ENCODE peak calls at places on chromosomes 7 and 10, in ten cellular contexts. One of them, this sample, is unnamed.

GRCh38 chr7:47501406-47501805 is 80.5 kb downstream of the TNS3 start:
- DNase-seq in transverse colon: no peak
- DNase-seq in ovary: peak; percentile 68
- DNase-seq in IMR-90: peak; percentile 96
- DNase-seq in uterus: peak; percentile 67
- DNase-seq in Peyer's patch: no peak
- DNase-seq in lower leg skin: no peak
- DNase-seq in testis: no peak
- DNase-seq in GM12891: no peak
- DNase-seq in esophagus squamous epithelium: no peak
- DNase-seq in this sample: peak; percentile 73

GRCh38 chr10:103855424-103855823 is at the start of gene SH3PXD2A:
- DNase-seq in GM12891: no peak
- DNase-seq in ovary: peak; percentile 74
- DNase-seq in Peyer's patch: peak; percentile 76
- DNase-seq in transverse colon: peak; percentile 57
- DNase-seq in IMR-90: no peak
- DNase-seq in uterus: peak; percentile 52
- DNase-seq in esophagus squamous epithelium: no peak
- DNase-seq in testis: no peak
- DNase-seq in lower leg skin: peak; percentile 85
- DNase-seq in this sample: peak; percentile 52

GRCh38 chr10:96229568-96230030 is 41.8 kb downstream of the BLNK start:
- DNase-seq in uterus: peak; percentile 42
- DNase-seq in Peyer's patch: peak; percentile 89
- DNase-seq in transverse colon: peak; percentile 86
- DNase-seq in GM12891: peak; percentile 53
- DNase-seq in IMR-90: peak; percentile 58
- DNase-seq in ovary: peak; percentile 54
- DNase-seq in testis: peak; percentile 78
- DNase-seq in lower leg skin: peak; percentile 89
- DNase-seq in esophagus squamous epithelium: peak; percentile 10
- DNase-seq in this sample: peak; percentile 60

GRCh38 chr7:106779877-106780276 is 85.2 kb upstream of the PIK3CG start:
- DNase-seq in transverse colon: peak; percentile 69
- DNase-seq in esophagus squamous epithelium: no peak
- DNase-seq in testis: no peak
- DNase-seq in ovary: no peak
- DNase-seq in lower leg skin: no peak
- DNase-seq in Peyer's patch: peak; percentile 78
- DNase-seq in GM12891: no peak
- DNase-seq in IMR-90: no peak
- DNase-seq in uterus: no peak
- DNase-seq in this sample: no peak

GRCh38 chr10:101273736-101274135 is 44.5 kb upstream of the LBX1 start:
- DNase-seq in esophagus squamous epithelium: no peak
- DNase-seq in GM12891: no peak
- DNase-seq in ovary: no peak
- DNase-seq in uterus: no peak
- DNase-seq in Peyer's patch: no peak
- DNase-seq in IMR-90: no peak
- DNase-seq in testis: no peak
- DNase-seq in transverse colon: no peak
- DNase-seq in lower leg skin: no peak
- DNase-seq in this sample: no peak

GRCh38 chr7:114375914-114376313 is 38.7 kb upstream of the FOXP2 start:
- DNase-seq in uterus: no peak
- DNase-seq in GM12891: no peak
- DNase-seq in Peyer's patch: no peak
- DNase-seq in ovary: no peak
- DNase-seq in lower leg skin: no peak
- DNase-seq in esophagus squamous epithelium: no peak
- DNase-seq in testis: no peak
- DNase-seq in IMR-90: no peak
- DNase-seq in transverse colon: no peak
- DNase-seq in this sample: no peak

GRCh38 chr10:121681171-121681752 is 83.0 kb upstream of the FGFR2 start:
- DNase-seq in GM12891: no peak
- DNase-seq in IMR-90: no peak
- DNase-seq in esophagus squamous epithelium: no peak
- DNase-seq in ovary: no peak
- DNase-seq in Peyer's patch: no peak
- DNase-seq in uterus: no peak
- DNase-seq in testis: no peak
- DNase-seq in lower leg skin: no peak
- DNase-seq in transverse colon: no peak
- DNase-seq in this sample: no peak

GRCh38 chr10:121862624-121863023 is 65.2 kb downstream of the ATE1 start:
- DNase-seq in ovary: no peak
- DNase-seq in IMR-90: no peak
- DNase-seq in testis: no peak
- DNase-seq in esophagus squamous epithelium: no peak
- DNase-seq in lower leg skin: no peak
- DNase-seq in Peyer's patch: no peak
- DNase-seq in GM12891: no peak
- DNase-seq in uterus: no peak
- DNase-seq in transverse colon: no peak
- DNase-seq in this sample: no peak

GRCh38 chr7:41731486-41732278 is 28.8 kb upstream of the INHBA start:
- DNase-seq in Peyer's patch: no peak
- DNase-seq in IMR-90: no peak
- DNase-seq in GM12891: peak; percentile 21
- DNase-seq in testis: no peak
- DNase-seq in ovary: no peak
- DNase-seq in esophagus squamous epithelium: no peak
- DNase-seq in transverse colon: no peak
- DNase-seq in uterus: no peak
- DNase-seq in lower leg skin: no peak
- DNase-seq in this sample: no peak

GRCh38 chr10:71209324-71210030 is 2.9 kb upstream of the UNC5B start:
- DNase-seq in lower leg skin: peak; percentile 61
- DNase-seq in IMR-90: no peak
- DNase-seq in uterus: no peak
- DNase-seq in GM12891: no peak
- DNase-seq in Peyer's patch: no peak
- DNase-seq in ovary: no peak
- DNase-seq in transverse colon: no peak
- DNase-seq in esophagus squamous epithelium: no peak
- DNase-seq in testis: no peak
- DNase-seq in this sample: no peak

GRCh38 chr10:18424200-18424599 is 227.2 kb downstream of the NSUN6 start:
- DNase-seq in Peyer's patch: no peak
- DNase-seq in ovary: no peak
- DNase-seq in esophagus squamous epithelium: no peak
- DNase-seq in transverse colon: no peak
- DNase-seq in testis: no peak
- DNase-seq in lower leg skin: no peak
- DNase-seq in uterus: no peak
- DNase-seq in GM12891: no peak
- DNase-seq in IMR-90: no peak
- DNase-seq in this sample: no peak

GRCh38 chr10:28892818-28893547 is 215.7 kb downstream of the BAMBI start:
- DNase-seq in GM12891: no peak
- DNase-seq in lower leg skin: no peak
- DNase-seq in uterus: no peak
- DNase-seq in Peyer's patch: no peak
- DNase-seq in transverse colon: no peak
- DNase-seq in esophagus squamous epithelium: no peak
- DNase-seq in IMR-90: peak; percentile 86
- DNase-seq in testis: no peak
- DNase-seq in ovary: no peak
- DNase-seq in this sample: no peak

GRCh38 chr7:23469961-23470250 is 385 bp downstream of the IGF2BP3 start:
- DNase-seq in ovary: no peak
- DNase-seq in esophagus squamous epithelium: no peak
- DNase-seq in lower leg skin: no peak
- DNase-seq in transverse colon: no peak
- DNase-seq in uterus: no peak
- DNase-seq in GM12891: no peak
- DNase-seq in testis: no peak
- DNase-seq in Peyer's patch: no peak
- DNase-seq in IMR-90: no peak
- DNase-seq in this sample: no peak

GRCh38 chr10:123970207-123970926 is 78.8 kb upstream of the CPXM2 start:
- DNase-seq in testis: no peak
- DNase-seq in ovary: no peak
- DNase-seq in IMR-90: no peak
- DNase-seq in esophagus squamous epithelium: no peak
- DNase-seq in transverse colon: no peak
- DNase-seq in Peyer's patch: no peak
- DNase-seq in lower leg skin: no peak
- DNase-seq in uterus: no peak
- DNase-seq in GM12891: no peak
- DNase-seq in this sample: no peak

GRCh38 chr10:79444243-79445119 is 943 bp downstream of the ZCCHC24 start:
- DNase-seq in Peyer's patch: peak; percentile 68
- DNase-seq in esophagus squamous epithelium: no peak
- DNase-seq in GM12891: peak; percentile 54
- DNase-seq in uterus: peak; percentile 67
- DNase-seq in ovary: peak; percentile 75
- DNase-seq in transverse colon: peak; percentile 56
- DNase-seq in testis: peak; percentile 76
- DNase-seq in lower leg skin: peak; percentile 94
- DNase-seq in IMR-90: peak; percentile 68
- DNase-seq in this sample: peak; percentile 86
- TF ChIP-seq POLR2A in Peyer's patch: peak; percentile 12
- TF ChIP-seq POLR2A in esophagus squamous epithelium: peak; percentile 11
- TF ChIP-seq POLR2A in GM12891: no peak
- TF ChIP-seq POLR2A in uterus: no peak
- TF ChIP-seq POLR2A in ovary: no peak
- TF ChIP-seq POLR2A in transverse colon: peak; percentile 16
- TF ChIP-seq POLR2A in testis: no peak
- TF ChIP-seq POLR2A in lower leg skin: no peak
- TF ChIP-seq POLR2A in IMR-90: no peak
- TF ChIP-seq POLR2A in this sample: peak; percentile 14

GRCh38 chr7:4787541-4787940 is 12.1 kb downstream of the AP5Z1 start:
- DNase-seq in GM12891: no peak
- DNase-seq in testis: no peak
- DNase-seq in esophagus squamous epithelium: no peak
- DNase-seq in lower leg skin: no peak
- DNase-seq in ovary: no peak
- DNase-seq in IMR-90: no peak
- DNase-seq in Peyer's patch: no peak
- DNase-seq in uterus: no peak
- DNase-seq in transverse colon: no peak
- DNase-seq in this sample: no peak
- TF ChIP-seq POLR2A in GM12891: no peak
- TF ChIP-seq POLR2A in testis: no peak
- TF ChIP-seq POLR2A in esophagus squamous epithelium: no peak
- TF ChIP-seq POLR2A in lower leg skin: no peak
- TF ChIP-seq POLR2A in ovary: no peak
- TF ChIP-seq POLR2A in IMR-90: no peak
- TF ChIP-seq POLR2A in Peyer's patch: no peak
- TF ChIP-seq POLR2A in uterus: no peak
- TF ChIP-seq POLR2A in transverse colon: no peak
- TF ChIP-seq POLR2A in this sample: no peak

DNA sequence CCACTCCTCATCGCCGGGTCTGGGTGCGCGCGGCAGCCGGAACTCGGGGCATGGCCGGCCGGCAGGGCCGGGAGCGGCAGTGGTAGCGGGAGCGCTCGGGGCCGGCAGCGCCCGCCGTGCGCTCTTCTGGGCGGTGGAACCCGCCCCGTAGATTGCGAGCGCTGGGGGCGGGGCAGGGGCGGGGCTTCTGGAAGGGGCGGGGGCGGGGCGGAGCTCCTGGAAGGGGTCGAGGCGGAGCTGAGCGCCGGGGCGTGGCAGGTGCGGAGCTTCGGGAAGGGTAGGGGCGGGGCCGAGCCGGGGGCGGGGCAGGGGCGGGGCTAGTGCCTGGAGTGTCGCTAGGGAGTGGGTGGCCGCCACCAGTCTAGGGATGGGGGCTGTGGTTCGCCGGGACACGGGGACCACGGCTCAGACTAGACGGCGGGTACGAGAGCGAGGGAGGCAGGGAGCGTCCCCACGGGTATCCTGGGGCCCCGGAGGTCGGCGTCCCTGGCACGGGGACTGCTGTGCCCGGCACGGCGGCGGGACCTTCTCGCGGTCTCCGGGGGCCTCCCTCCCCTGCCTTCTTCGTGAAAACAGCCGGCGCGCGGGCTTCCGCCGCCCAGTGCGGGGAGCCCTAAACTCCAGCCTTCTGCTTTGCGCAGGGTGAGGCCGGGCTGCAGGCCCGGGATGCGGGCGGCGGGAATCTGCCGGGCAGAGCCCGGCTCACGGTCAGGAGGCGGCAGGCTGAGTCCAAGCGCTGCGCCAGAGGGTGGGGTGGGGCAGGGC is at the start of gene STK32C:
- DNase-seq in ovary: peak; percentile 94
- DNase-seq in testis: peak; percentile 96
- DNase-seq in Peyer's patch: peak; percentile 98
- DNase-seq in lower leg skin: peak; percentile 96
- DNase-seq in transverse colon: peak; percentile 93
- DNase-seq in esophagus squamous epithelium: peak; percentile 71
- DNase-seq in GM12891: peak; percentile 99
- DNase-seq in uterus: peak; percentile 90
- DNase-seq in IMR-90: peak; percentile 85
- DNase-seq in this sample: peak; percentile 80
- TF ChIP-seq POLR2A in ovary: no peak
- TF ChIP-seq POLR2A in testis: no peak
- TF ChIP-seq POLR2A in Peyer's patch: no peak
- TF ChIP-seq POLR2A in lower leg skin: no peak
- TF ChIP-seq POLR2A in transverse colon: peak; percentile 43
- TF ChIP-seq POLR2A in esophagus squamous epithelium: peak; percentile 52
- TF ChIP-seq POLR2A in GM12891: no peak
- TF ChIP-seq POLR2A in uterus: peak; percentile 34
- TF ChIP-seq POLR2A in IMR-90: no peak
- TF ChIP-seq POLR2A in this sample: peak; percentile 74

GRCh38 chr7:92246363-92247101 is 758 bp downstream of the ANKIB1 start:
- DNase-seq in GM12891: peak; percentile 18
- DNase-seq in ovary: peak; percentile 42
- DNase-seq in uterus: peak; percentile 21
- DNase-seq in IMR-90: peak; percentile 18
- DNase-seq in esophagus squamous epithelium: no peak
- DNase-seq in Peyer's patch: peak; percentile 53
- DNase-seq in lower leg skin: peak; percentile 87
- DNase-seq in testis: peak; percentile 63
- DNase-seq in transverse colon: peak; percentile 15
- DNase-seq in this sample: peak; percentile 19

GRCh38 chr7:92250603-92251002 is 4.8 kb downstream of the ANKIB1 start:
- DNase-seq in GM12891: no peak
- DNase-seq in testis: no peak
- DNase-seq in uterus: no peak
- DNase-seq in Peyer's patch: no peak
- DNase-seq in transverse colon: no peak
- DNase-seq in IMR-90: no peak
- DNase-seq in ovary: no peak
- DNase-seq in esophagus squamous epithelium: no peak
- DNase-seq in lower leg skin: no peak
- DNase-seq in this sample: no peak

GRCh38 chr7:92242972-92243371 is 2.7 kb downstream of the KRIT1 start:
- DNase-seq in lower leg skin: no peak
- DNase-seq in esophagus squamous epithelium: no peak
- DNase-seq in ovary: no peak
- DNase-seq in transverse colon: no peak
- DNase-seq in uterus: no peak
- DNase-seq in IMR-90: no peak
- DNase-seq in testis: no peak
- DNase-seq in Peyer's patch: no peak
- DNase-seq in GM12891: no peak
- DNase-seq in this sample: no peak

GRCh38 chr7:92244803-92245486 is 769 bp downstream of the KRIT1 start:
- DNase-seq in testis: no peak
- DNase-seq in transverse colon: no peak
- DNase-seq in Peyer's patch: no peak
- DNase-seq in IMR-90: peak; percentile 7
- DNase-seq in ovary: no peak
- DNase-seq in GM12891: no peak
- DNase-seq in esophagus squamous epithelium: no peak
- DNase-seq in uterus: no peak
- DNase-seq in lower leg skin: no peak
- DNase-seq in this sample: no peak

GRCh38 chr7:92245487-92246362 is at the start of the genes ANKIB1 and KRIT1:
- DNase-seq in uterus: peak; percentile 84
- DNase-seq in ovary: peak; percentile 90
- DNase-seq in esophagus squamous epithelium: peak; percentile 21
- DNase-seq in GM12891: peak; percentile 67
- DNase-seq in IMR-90: peak; percentile 67
- DNase-seq in transverse colon: peak; percentile 90
- DNase-seq in lower leg skin: peak; percentile 98
- DNase-seq in Peyer's patch: peak; percentile 91
- DNase-seq in testis: peak; percentile 95
- DNase-seq in this sample: peak; percentile 76
- TF ChIP-seq POLR2A in uterus: no peak
- TF ChIP-seq POLR2A in ovary: peak; percentile 72
- TF ChIP-seq POLR2A in esophagus squamous epithelium: peak; percentile 57
- TF ChIP-seq POLR2A in GM12891: peak; percentile 74
- TF ChIP-seq POLR2A in IMR-90: peak; percentile 71
- TF ChIP-seq POLR2A in transverse colon: peak; percentile 76
- TF ChIP-seq POLR2A in lower leg skin: no peak
- TF ChIP-seq POLR2A in Peyer's patch: peak; percentile 48
- TF ChIP-seq POLR2A in testis: no peak
- TF ChIP-seq POLR2A in this sample: peak; percentile 67